ENCODE peak calls at places on chromosomes 5 and 9, in four cellular contexts. F is CD8-positive, alpha-beta memory T cell; L is IMR-90; V is upper lobe of right lung. E is an unnamed sample.

GRCh38 chr5:76397200-76397599 is 5.9 kb upstream of the IQGAP2 start:
- DNase-seq in F (no peak), L (no peak), V (no peak), E (no peak)

GRCh38 chr9:100082786-100083185 is 16.0 kb downstream of the ERP44 start:
- DNase-seq in F (no peak), L (peak), V (no peak), E (no peak)

GRCh38 chr9:99411068-99411467 is 189.0 kb downstream of the SEC61B start:
- DNase-seq in F (no peak), L (peak), V (no peak), E (no peak)

GRCh38 chr9:127107344-127108181 is 14.9 kb downstream of the ANGPTL2 start:
- DNase-seq in F (no peak), L (no peak), V (no peak), E (no peak)

GRCh38 chr5:1737790-1738405 is 61.7 kb downstream of the MRPL36 start:
- DNase-seq in F (peak), L (peak), V (no peak), E (no peak)

GRCh38 chr9:23611874-23612273 is 214.2 kb downstream of the ELAVL2 start:
- DNase-seq in F (no peak), L (no peak), V (no peak), E (no peak)

GRCh38 chr5:178338750-178339144 is 106.1 kb upstream of the PHYKPL start:
- DNase-seq in F (no peak), L (no peak), V (no peak), E (no peak)

GRCh38 chr5:59673438-59674058 is 220.0 kb downstream of the PDE4D start:
- DNase-seq in F (peak), L (peak), V (no peak), E (no peak)

GRCh38 chr9:131969469-131969989 is 110.1 kb downstream of the MED27 start:
- DNase-seq in F (no peak), L (no peak), V (no peak), E (no peak)

GRCh38 chr5:139470821-139471300 is at the start of gene SMIM33:
- DNase-seq in F (peak), L (no peak), V (no peak), E (peak)

GRCh38 chr5:52751137-52751536 is 36.6 kb upstream of the ITGA1 start:
- DNase-seq in F (no peak), L (peak), V (no peak), E (no peak)

GRCh38 chr5:153543288-153543687 is 52.8 kb downstream of the GRIA1 start:
- DNase-seq in F (no peak), L (peak), V (no peak), E (no peak)

GRCh38 chr5:28286566-28286965 is 1248.2 kb upstream of the CDH9 start:
- DNase-seq in F (no peak), L (no peak), V (no peak), E (no peak)

GRCh38 chr5:147359551-147359950 is 124.7 kb downstream of the STK32A start:
- DNase-seq in F (no peak), L (no peak), V (no peak), E (no peak)

GRCh38 chr5:72467987-72468386 is 39.2 kb downstream of the ZNF366 start:
- DNase-seq in F (no peak), L (peak), V (no peak), E (no peak)

GRCh38 chr5:72472666-72473422 is 34.4 kb downstream of the ZNF366 start:
- DNase-seq in F (no peak), L (no peak), V (no peak), E (no peak)

GRCh38 chr5:72472031-72472430 is 35.2 kb downstream of the ZNF366 start:
- DNase-seq in F (no peak), L (no peak), V (no peak), E (no peak)

GRCh38 chr5:72468606-72469005 is 38.6 kb downstream of the ZNF366 start:
- DNase-seq in F (no peak), L (no peak), V (no peak), E (no peak)

DNA sequence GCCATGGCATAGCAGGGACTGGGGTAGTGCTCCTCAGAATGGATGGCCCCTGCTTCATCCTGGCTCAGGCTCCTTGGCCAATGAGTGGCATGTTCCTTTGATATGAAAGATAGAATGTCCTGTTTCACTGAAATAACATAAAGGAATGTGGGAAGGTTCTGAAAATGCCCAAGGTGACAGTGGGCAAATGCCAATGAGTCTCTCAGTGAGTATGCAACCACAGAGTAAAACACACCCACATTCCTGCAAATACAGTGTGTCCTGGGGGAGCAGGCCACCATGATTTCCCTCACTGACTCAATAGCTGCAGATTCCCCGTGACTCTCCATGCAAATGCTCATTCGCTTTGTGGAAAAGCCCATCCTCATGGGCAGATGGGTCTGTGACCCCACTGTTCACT is 36.4 kb downstream of the ZNF366 start:
- DNase-seq in F (no peak), L (peak), V (no peak), E (no peak)
- H3K4me3 ChIP-seq in F (no peak), L (no peak), V (no peak), E (no peak)

GRCh38 chr9:115063058-115063850 is 54.7 kb downstream of the TNC start:
- DNase-seq in F (no peak), L (peak), V (no peak), E (no peak)
- H3K27ac ChIP-seq in F (no peak), L (peak), V (no peak), E (peak)

GRCh38 chr9:5848372-5848882 is 15.5 kb upstream of the ERMP1 start:
- DNase-seq in F (no peak), L (no peak), V (no peak), E (no peak)

GRCh38 chr9:5843450-5844249 is 10.7 kb upstream of the ERMP1 start:
- DNase-seq in F (peak), L (peak), V (no peak), E (no peak)

GRCh38 chr9:5845147-5845531 is 12.2 kb upstream of the ERMP1 start:
- DNase-seq in F (no peak), L (no peak), V (no peak), E (no peak)

GRCh38 chr9:5846080-5846479 is 13.2 kb upstream of the ERMP1 start:
- DNase-seq in F (no peak), L (no peak), V (no peak), E (no peak)

GRCh38 chr9:5846501-5846921 is 13.6 kb upstream of the ERMP1 start:
- DNase-seq in F (no peak), L (peak), V (no peak), E (no peak)
- H3K4me3 ChIP-seq in F (no peak), L (no peak), V (no peak), E (no peak)

GRCh38 chr9:118578467-118578866 is 790.8 kb downstream of the BRINP1 start:
- DNase-seq in F (no peak), L (no peak), V (no peak), E (no peak)

GRCh38 chr9:118575341-118576070 is 793.7 kb downstream of the BRINP1 start:
- DNase-seq in F (no peak), L (no peak), V (no peak), E (no peak)

DNA sequence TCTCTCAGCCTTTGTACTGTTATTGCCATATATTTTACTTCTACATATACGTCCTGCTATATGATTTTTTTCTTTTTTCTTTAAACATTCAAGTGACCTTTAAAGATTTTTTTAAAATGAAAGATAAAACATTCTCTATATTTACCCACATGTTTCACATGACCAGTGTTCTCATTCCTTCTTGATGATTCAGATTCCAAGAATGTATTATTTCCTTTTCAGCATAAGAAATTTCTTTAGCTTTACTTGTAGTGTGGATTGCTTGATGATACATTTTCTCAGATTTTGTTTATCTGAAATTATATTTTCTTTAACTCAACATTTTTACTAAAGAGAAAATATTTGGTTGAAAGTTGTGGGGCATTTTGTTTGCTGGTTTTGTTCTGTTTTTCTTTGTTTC is 792.1 kb downstream of the BRINP1 start:
- DNase-seq in F (no peak), L (no peak), V (no peak), E (no peak)
- H3K27ac ChIP-seq in F (no peak), L (no peak), V (no peak), E (no peak)